ENCODE peak calls at places on chromosomes 12 and 14, in five cellular contexts. One of them, this sample, is unnamed.
A peak's percentile ranks its signal among the peaks of the same experiment; 100 is the strongest.

GRCh38 chr12:63132201-63132600 is 18.8 kb downstream of the AVPR1A start:
- DNase-seq in HFFc6: no peak
- DNase-seq in activated B cell treated with CpG ODN at 0.5 μM for 24 hours: no peak
- DNase-seq in dorsolateral prefrontal cortex: no peak
- DNase-seq in NCI-H2171 treated with DMSO at 0.1 percent for 48 hours: no peak
- DNase-seq in this sample: no peak

GRCh38 chr14:21100931-21101330 is at the start of gene TMEM253:
- DNase-seq in NCI-H2171 treated with DMSO at 0.1 percent for 48 hours: no peak
- DNase-seq in HFFc6: no peak
- DNase-seq in dorsolateral prefrontal cortex: no peak
- DNase-seq in activated B cell treated with CpG ODN at 0.5 μM for 24 hours: no peak
- DNase-seq in this sample: no peak

GRCh38 chr14:55754471-55754870 is 174.5 kb downstream of the KTN1 start:
- DNase-seq in HFFc6: peak; percentile 25
- DNase-seq in NCI-H2171 treated with DMSO at 0.1 percent for 48 hours: no peak
- DNase-seq in activated B cell treated with CpG ODN at 0.5 μM for 24 hours: no peak
- DNase-seq in dorsolateral prefrontal cortex: no peak
- DNase-seq in this sample: no peak

GRCh38 chr12:69527506-69528272 is 57.5 kb downstream of the FRS2 start:
- DNase-seq in HFFc6: peak; percentile 70
- DNase-seq in NCI-H2171 treated with DMSO at 0.1 percent for 48 hours: no peak
- DNase-seq in activated B cell treated with CpG ODN at 0.5 μM for 24 hours: no peak
- DNase-seq in dorsolateral prefrontal cortex: no peak
- DNase-seq in this sample: no peak

GRCh38 chr12:9668141-9669018 is 1.1 kb upstream of the CLEC2D start:
- DNase-seq in activated B cell treated with CpG ODN at 0.5 μM for 24 hours: no peak
- DNase-seq in HFFc6: no peak
- DNase-seq in dorsolateral prefrontal cortex: no peak
- DNase-seq in NCI-H2171 treated with DMSO at 0.1 percent for 48 hours: no peak
- DNase-seq in this sample: no peak

GRCh38 chr12:2624543-2625266 is 170.1 kb upstream of the FKBP4 start:
- DNase-seq in dorsolateral prefrontal cortex: peak; percentile 42
- DNase-seq in HFFc6: peak; percentile 50
- DNase-seq in activated B cell treated with CpG ODN at 0.5 μM for 24 hours: no peak
- DNase-seq in NCI-H2171 treated with DMSO at 0.1 percent for 48 hours: no peak
- DNase-seq in this sample: no peak

GRCh38 chr12:51974646-51975045 is 23.1 kb downstream of the ACVR1B start:
- DNase-seq in NCI-H2171 treated with DMSO at 0.1 percent for 48 hours: no peak
- DNase-seq in HFFc6: no peak
- DNase-seq in dorsolateral prefrontal cortex: no peak
- DNase-seq in activated B cell treated with CpG ODN at 0.5 μM for 24 hours: no peak
- DNase-seq in this sample: no peak

GRCh38 chr14:61584258-61584657 is 111.1 kb upstream of the HIF1A start:
- DNase-seq in HFFc6: peak; percentile 76
- DNase-seq in dorsolateral prefrontal cortex: peak; percentile 14
- DNase-seq in activated B cell treated with CpG ODN at 0.5 μM for 24 hours: no peak
- DNase-seq in NCI-H2171 treated with DMSO at 0.1 percent for 48 hours: no peak
- DNase-seq in this sample: no peak

GRCh38 chr12:89212339-89212771 is 139.9 kb downstream of the DUSP6 start:
- DNase-seq in dorsolateral prefrontal cortex: no peak
- DNase-seq in activated B cell treated with CpG ODN at 0.5 μM for 24 hours: no peak
- DNase-seq in HFFc6: no peak
- DNase-seq in NCI-H2171 treated with DMSO at 0.1 percent for 48 hours: no peak
- DNase-seq in this sample: no peak

GRCh38 chr12:66063976-66064375 is 66.6 kb downstream of the LLPH start:
- DNase-seq in activated B cell treated with CpG ODN at 0.5 μM for 24 hours: no peak
- DNase-seq in NCI-H2171 treated with DMSO at 0.1 percent for 48 hours: no peak
- DNase-seq in HFFc6: no peak
- DNase-seq in dorsolateral prefrontal cortex: no peak
- DNase-seq in this sample: no peak

GRCh38 chr14:77474763-77475162 is 16.9 kb downstream of the AHSA1 start:
- DNase-seq in dorsolateral prefrontal cortex: no peak
- DNase-seq in activated B cell treated with CpG ODN at 0.5 μM for 24 hours: no peak
- DNase-seq in HFFc6: no peak
- DNase-seq in NCI-H2171 treated with DMSO at 0.1 percent for 48 hours: no peak
- DNase-seq in this sample: no peak

GRCh38 chr14:23127861-23128260 is 8.8 kb upstream of the CEBPE start:
- DNase-seq in NCI-H2171 treated with DMSO at 0.1 percent for 48 hours: no peak
- DNase-seq in activated B cell treated with CpG ODN at 0.5 μM for 24 hours: no peak
- DNase-seq in HFFc6: no peak
- DNase-seq in dorsolateral prefrontal cortex: no peak
- DNase-seq in this sample: no peak

This sample was measured in nucleus accumbens.